ENCODE peak calls at places on chromosomes 1 and 21, in seven cellular contexts. D is amniotic epithelial cell, B is retinal pigment epithelial cell, X is left ventricle myocardium superior, U is hepatocyte, M is Kasumi-1, P is RWPE1. I is an unnamed sample.

GRCh38 chr1:207034998-207035397 is 2.4 kb upstream of the C1orf116 start:
- DNase-seq in D (peak; percentile 94), B (no peak), X (no peak), U (peak; percentile 43), M (no peak), P (peak; percentile 92), I (no peak)

GRCh38 chr1:38858833-38859560 is 575 bp downstream of the RRAGC start:
- DNase-seq in D (peak; percentile 54), B (no peak), X (peak; percentile 70), U (peak; percentile 77), M (peak; percentile 15), P (peak; percentile 72), I (peak; percentile 43)

GRCh38 chr1:39214998-39215873 is 10.7 kb downstream of the MACF1 start:
- DNase-seq in D (no peak), B (no peak), X (no peak), U (peak; percentile 25), M (peak; percentile 86), P (peak; percentile 62), I (no peak)

GRCh38 chr1:227786673-227787512 is 28.6 kb upstream of the PRSS38 start:
- DNase-seq in D (no peak), B (no peak), X (peak; percentile 51), U (no peak), M (no peak), P (no peak), I (no peak)

GRCh38 chr21:34726627-34727337 is 58.0 kb downstream of the CLIC6 start:
- DNase-seq in D (peak; percentile 51), B (peak; percentile 28), X (no peak), U (no peak), M (no peak), P (no peak), I (no peak)

GRCh38 chr21:28639742-28640141 is 352.9 kb downstream of the LTN1 start:
- DNase-seq in D (peak; percentile 85), B (peak; percentile 65), X (no peak), U (no peak), M (no peak), P (no peak), I (no peak)

GRCh38 chr1:47388548-47389238 is 27.4 kb upstream of the FOXE3 start:
- DNase-seq in D (peak; percentile 45), B (no peak), X (peak; percentile 45), U (peak; percentile 73), M (peak; percentile 37), P (peak; percentile 78), I (peak; percentile 81)

GRCh38 chr1:180168786-180169640 is 14.3 kb downstream of the QSOX1 start:
- DNase-seq in D (no peak), B (no peak), X (no peak), U (peak; percentile 69), M (peak; percentile 35), P (peak; percentile 50), I (peak; percentile 80)

GRCh38 chr1:152622803-152623202 is at the start of gene LCE3A:
- DNase-seq in D (no peak), B (no peak), X (no peak), U (no peak), M (no peak), P (no peak), I (no peak)

GRCh38 chr1:21294266-21295058 is 4.2 kb upstream of the ECE1 start:
- DNase-seq in D (no peak), B (no peak), X (no peak), U (no peak), M (no peak), P (no peak), I (peak; percentile 47)

GRCh38 chr1:34924759-34925555 is 4.5 kb downstream of the DLGAP3 start:
- DNase-seq in D (peak; percentile 46), B (peak; percentile 6), X (peak; percentile 68), U (peak; percentile 86), M (peak; percentile 73), P (peak; percentile 87), I (peak; percentile 81)

GRCh38 chr1:186244825-186245224 is 130.2 kb downstream of the TPR start:
- DNase-seq in D (peak; percentile 24), B (no peak), X (no peak), U (no peak), M (no peak), P (no peak), I (no peak)

GRCh38 chr1:220577926-220578325 is 50.0 kb downstream of the MARK1 start:
- DNase-seq in D (no peak), B (no peak), X (no peak), U (no peak), M (no peak), P (no peak), I (no peak)

GRCh38 chr21:45148316-45149000 is 74.1 kb downstream of the ADARB1 start:
- DNase-seq in D (no peak), B (no peak), X (no peak), U (no peak), M (no peak), P (no peak), I (no peak)

GRCh38 chr1:84141177-84142003 is 2.7 kb upstream of the PRKACB start:
- DNase-seq in D (no peak), B (no peak), X (no peak), U (no peak), M (peak; percentile 48), P (peak; percentile 7), I (no peak)

GRCh38 chr1:9150582-9151290 is 21.8 kb upstream of the GPR157 start:
- DNase-seq in D (no peak), B (no peak), X (peak; percentile 70), U (no peak), M (no peak), P (no peak), I (no peak)

GRCh38 chr1:27864264-27864895 is 8.0 kb upstream of the THEMIS2 start:
- DNase-seq in D (no peak), B (no peak), X (no peak), U (no peak), M (peak; percentile 73), P (no peak), I (no peak)

GRCh38 chr1:40363721-40364120 is 9.8 kb upstream of the SMAP2 start:
- DNase-seq in D (no peak), B (no peak), X (no peak), U (no peak), M (no peak), P (no peak), I (no peak)

GRCh38 chr1:153476491-153477093 is 16.1 kb upstream of the S100A7 start:
- DNase-seq in D (no peak), B (no peak), X (no peak), U (no peak), M (no peak), P (no peak), I (no peak)

GRCh38 chr1:209742409-209743144 is 13.3 kb upstream of the TRAF3IP3 start:
- DNase-seq in D (peak; percentile 74), B (no peak), X (no peak), U (no peak), M (no peak), P (no peak), I (no peak)

I was measured in Calu3.